ENCODE peak calls at places on chromosomes 4 and X, in four cellular contexts. One of them, this sample, is unnamed.

GRCh38 chr4:110854021-110854678 is 231.3 kb upstream of the PITX2 start:
- DNase-seq in kidney: no peak
- DNase-seq in CD8-positive, alpha-beta T cell: no peak
- DNase-seq in IMR-90: peak; percentile 84
- DNase-seq in this sample: no peak

GRCh38 chrX:151752847-151753246 is 18.3 kb downstream of the CNGA2 start:
- DNase-seq in IMR-90: no peak
- DNase-seq in CD8-positive, alpha-beta T cell: no peak
- DNase-seq in kidney: no peak
- DNase-seq in this sample: no peak

GRCh38 chr4:28229092-28229491 is 1368.5 kb downstream of the STIM2 start:
- DNase-seq in kidney: no peak
- DNase-seq in IMR-90: peak; percentile 78
- DNase-seq in CD8-positive, alpha-beta T cell: no peak
- DNase-seq in this sample: no peak

GRCh38 chr4:82975792-82976191 is 34.8 kb downstream of the LIN54 start:
- DNase-seq in kidney: no peak
- DNase-seq in CD8-positive, alpha-beta T cell: no peak
- DNase-seq in IMR-90: peak; percentile 78
- DNase-seq in this sample: no peak

GRCh38 chr4:186033027-186033426 is 35.9 kb upstream of the TLR3 start:
- DNase-seq in CD8-positive, alpha-beta T cell: no peak
- DNase-seq in kidney: no peak
- DNase-seq in IMR-90: no peak
- DNase-seq in this sample: no peak

GRCh38 chr4:153115322-153116100 is 88.7 kb upstream of the TRIM2 start:
- DNase-seq in CD8-positive, alpha-beta T cell: peak; percentile 63
- DNase-seq in kidney: no peak
- DNase-seq in IMR-90: peak; percentile 77
- DNase-seq in this sample: no peak

GRCh38 chr4:14387647-14388046 is 614.6 kb upstream of the CPEB2 start:
- DNase-seq in IMR-90: no peak
- DNase-seq in CD8-positive, alpha-beta T cell: no peak
- DNase-seq in kidney: no peak
- DNase-seq in this sample: no peak

GRCh38 chr4:149959391-149959790 is 118.9 kb upstream of the DCLK2 start:
- DNase-seq in kidney: no peak
- DNase-seq in IMR-90: peak; percentile 19
- DNase-seq in CD8-positive, alpha-beta T cell: no peak
- DNase-seq in this sample: no peak

GRCh38 chrX:30302957-30303356 is 6.2 kb downstream of the NR0B1 start:
- DNase-seq in kidney: no peak
- DNase-seq in IMR-90: no peak
- DNase-seq in CD8-positive, alpha-beta T cell: no peak
- DNase-seq in this sample: no peak

GRCh38 chrX:106952988-106953387 is 32.8 kb downstream of the CLDN2 start:
- DNase-seq in kidney: no peak
- DNase-seq in CD8-positive, alpha-beta T cell: no peak
- DNase-seq in IMR-90: no peak
- DNase-seq in this sample: no peak

GRCh38 chr4:153773236-153773690 is 13.4 kb upstream of the RNF175 start:
- DNase-seq in IMR-90: no peak
- DNase-seq in kidney: no peak
- DNase-seq in CD8-positive, alpha-beta T cell: no peak
- DNase-seq in this sample: no peak

GRCh38 chr4:73308286-73308685 is 49.7 kb upstream of the ANKRD17 start:
- DNase-seq in CD8-positive, alpha-beta T cell: no peak
- DNase-seq in kidney: no peak
- DNase-seq in IMR-90: peak; percentile 61
- DNase-seq in this sample: no peak
- TF ChIP-seq CTCF in CD8-positive, alpha-beta T cell: no peak
- TF ChIP-seq CTCF in kidney: peak; percentile 35
- TF ChIP-seq CTCF in IMR-90: peak; percentile 64
- TF ChIP-seq CTCF in this sample: peak; percentile 77

GRCh38 chr4:145099653-145100052 is 1.5 kb downstream of the ABCE1 start:
- DNase-seq in IMR-90: peak; percentile 5
- DNase-seq in kidney: no peak
- DNase-seq in CD8-positive, alpha-beta T cell: no peak
- DNase-seq in this sample: no peak

GRCh38 chr4:145097331-145097820 is 620 bp downstream of the ANAPC10 start:
- DNase-seq in CD8-positive, alpha-beta T cell: no peak
- DNase-seq in IMR-90: no peak
- DNase-seq in kidney: no peak
- DNase-seq in this sample: no peak

GRCh38 chr4:145101091-145101490 is 3.0 kb downstream of the ABCE1 start:
- DNase-seq in CD8-positive, alpha-beta T cell: no peak
- DNase-seq in IMR-90: no peak
- DNase-seq in kidney: no peak
- DNase-seq in this sample: no peak

GRCh38 chr4:145098675-145099037 is 545 bp downstream of the ABCE1 start:
- DNase-seq in kidney: no peak
- DNase-seq in CD8-positive, alpha-beta T cell: peak; percentile 21
- DNase-seq in IMR-90: peak; percentile 66
- DNase-seq in this sample: no peak

GRCh38 chr4:145097821-145098674 is at the start of the genes ABCE1 and ANAPC10:
- DNase-seq in IMR-90: peak; percentile 99
- DNase-seq in kidney: peak; percentile 98
- DNase-seq in CD8-positive, alpha-beta T cell: peak; percentile 91
- DNase-seq in this sample: peak; percentile 99
- TF ChIP-seq CTCF in IMR-90: peak; percentile 49
- TF ChIP-seq CTCF in kidney: no peak
- TF ChIP-seq CTCF in CD8-positive, alpha-beta T cell: no peak
- TF ChIP-seq CTCF in this sample: peak; percentile 80

GRCh38 chr4:154911097-154911496 is 130.0 kb downstream of the RBM46 start:
- DNase-seq in kidney: no peak
- DNase-seq in CD8-positive, alpha-beta T cell: no peak
- DNase-seq in IMR-90: peak; percentile 2
- DNase-seq in this sample: no peak

GRCh38 chr4:154911608-154912098 is 130.6 kb downstream of the RBM46 start:
- DNase-seq in IMR-90: no peak
- DNase-seq in CD8-positive, alpha-beta T cell: no peak
- DNase-seq in kidney: no peak
- DNase-seq in this sample: no peak

DNA sequence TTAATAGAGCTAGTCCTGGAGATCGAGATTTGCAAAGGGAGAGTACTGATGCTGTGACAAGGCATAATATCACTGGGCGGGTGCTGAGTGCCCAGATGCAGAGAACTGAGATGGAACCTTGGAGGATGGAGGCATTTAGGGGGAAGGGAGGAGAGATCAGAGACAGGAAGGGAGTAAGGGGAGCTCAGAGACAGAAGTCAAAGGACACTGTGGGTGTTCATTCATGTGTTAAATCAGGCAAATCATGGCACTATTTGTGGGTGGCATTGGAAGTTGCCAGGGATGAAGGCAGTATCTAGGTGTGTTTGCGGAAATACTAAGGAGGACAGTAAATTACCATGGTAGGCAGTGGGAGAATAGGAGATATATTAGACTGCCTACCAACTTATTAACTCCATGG is 135.0 kb downstream of the RBM46 start:
- DNase-seq in IMR-90: no peak
- DNase-seq in CD8-positive, alpha-beta T cell: no peak
- DNase-seq in kidney: no peak
- DNase-seq in this sample: no peak
- TF ChIP-seq CTCF in IMR-90: no peak
- TF ChIP-seq CTCF in CD8-positive, alpha-beta T cell: no peak
- TF ChIP-seq CTCF in kidney: no peak
- TF ChIP-seq CTCF in this sample: no peak

GRCh38 chrX:113594504-113594903 is 753.9 kb upstream of the AMOT start:
- DNase-seq in kidney: no peak
- DNase-seq in IMR-90: no peak
- DNase-seq in CD8-positive, alpha-beta T cell: no peak
- DNase-seq in this sample: no peak
- TF ChIP-seq CTCF in kidney: no peak
- TF ChIP-seq CTCF in IMR-90: no peak
- TF ChIP-seq CTCF in CD8-positive, alpha-beta T cell: no peak
- TF ChIP-seq CTCF in this sample: no peak

DNA sequence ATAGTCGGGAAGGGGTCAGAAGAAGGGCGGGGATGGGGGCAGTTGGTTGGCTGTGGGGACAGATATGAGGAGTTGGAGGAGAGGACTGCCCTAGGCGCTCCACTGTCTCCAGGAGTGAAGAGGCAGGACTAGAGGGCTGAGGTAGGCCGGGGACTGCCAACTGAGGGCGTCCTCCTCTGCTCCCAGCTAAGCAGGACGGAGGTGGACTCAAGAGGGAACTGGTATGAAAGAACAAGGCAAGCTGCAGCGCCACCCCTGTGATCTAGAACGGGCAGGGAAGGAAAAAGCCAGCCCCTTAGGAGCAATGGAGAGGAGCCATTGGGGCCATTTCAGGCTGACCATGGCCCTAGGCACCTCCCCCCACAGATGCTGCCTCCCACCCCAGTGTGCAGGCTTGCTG is 14.0 kb downstream of the BEND2 start:
- DNase-seq in kidney: no peak
- DNase-seq in CD8-positive, alpha-beta T cell: no peak
- DNase-seq in IMR-90: no peak
- DNase-seq in this sample: no peak
- TF ChIP-seq CTCF in kidney: no peak
- TF ChIP-seq CTCF in CD8-positive, alpha-beta T cell: no peak
- TF ChIP-seq CTCF in IMR-90: no peak
- TF ChIP-seq CTCF in this sample: no peak

GRCh38 chr4:41413670-41414069 is 124.3 kb upstream of the LIMCH1 start:
- DNase-seq in IMR-90: no peak
- DNase-seq in kidney: no peak
- DNase-seq in CD8-positive, alpha-beta T cell: no peak
- DNase-seq in this sample: no peak
- TF ChIP-seq CTCF in IMR-90: no peak
- TF ChIP-seq CTCF in kidney: no peak
- TF ChIP-seq CTCF in CD8-positive, alpha-beta T cell: no peak
- TF ChIP-seq CTCF in this sample: no peak

GRCh38 chr4:89531932-89532640 is 224.5 kb upstream of the GPRIN3 start:
- DNase-seq in CD8-positive, alpha-beta T cell: no peak
- DNase-seq in kidney: no peak
- DNase-seq in IMR-90: no peak
- DNase-seq in this sample: no peak

GRCh38 chr4:89534356-89534755 is 226.8 kb upstream of the GPRIN3 start:
- DNase-seq in CD8-positive, alpha-beta T cell: no peak
- DNase-seq in kidney: no peak
- DNase-seq in IMR-90: no peak
- DNase-seq in this sample: no peak

DNA sequence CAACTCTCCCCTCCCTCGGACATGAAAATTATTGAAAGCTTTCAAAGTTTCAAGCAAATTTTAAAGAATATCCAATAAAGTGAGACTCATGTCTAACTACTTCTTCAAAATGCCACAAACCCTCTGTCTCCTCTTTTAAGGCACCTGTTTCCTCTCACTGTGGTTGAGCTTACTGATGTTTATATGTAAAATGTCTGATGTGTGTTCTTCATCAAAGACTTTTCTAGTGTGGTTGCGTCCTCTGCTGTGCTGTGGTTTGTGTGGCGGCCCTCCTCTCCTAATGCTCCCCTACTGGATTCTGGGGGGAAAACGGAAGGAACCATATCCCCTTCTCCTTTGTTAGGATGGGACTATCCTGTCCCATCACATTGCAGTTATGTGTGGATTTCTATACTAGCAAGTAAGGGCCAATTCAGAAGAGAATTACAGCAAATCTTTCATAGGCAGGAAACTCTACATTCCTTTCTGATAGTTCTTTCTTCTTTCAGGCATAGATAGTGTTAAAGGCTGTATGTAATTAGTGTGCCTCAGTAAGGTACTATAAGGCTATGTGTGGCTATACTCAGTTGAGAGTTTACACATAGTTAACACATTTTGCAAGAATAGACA is 221.0 kb upstream of the GPRIN3 start:
- DNase-seq in IMR-90: no peak
- DNase-seq in kidney: no peak
- DNase-seq in CD8-positive, alpha-beta T cell: peak; percentile 3
- DNase-seq in this sample: no peak
- TF ChIP-seq CTCF in IMR-90: no peak
- TF ChIP-seq CTCF in kidney: no peak
- TF ChIP-seq CTCF in CD8-positive, alpha-beta T cell: no peak
- TF ChIP-seq CTCF in this sample: no peak

GRCh38 chr4:173748353-173748752 is 218.3 kb upstream of the HAND2 start:
- DNase-seq in CD8-positive, alpha-beta T cell: no peak
- DNase-seq in kidney: no peak
- DNase-seq in IMR-90: peak; percentile 4
- DNase-seq in this sample: no peak
- TF ChIP-seq CTCF in CD8-positive, alpha-beta T cell: no peak
- TF ChIP-seq CTCF in kidney: no peak
- TF ChIP-seq CTCF in IMR-90: peak; percentile 21
- TF ChIP-seq CTCF in this sample: peak; percentile 20

This sample was measured in chondrocyte.